ENCODE peak calls at places on chromosomes 16 and 17, in eight cellular contexts. M is C1 segment of cervical spinal cord; K is stimulated activated CD8-positive, alpha-beta memory T cell treated with anti-CD3 and anti-CD28 coated beads, Interleukin-4, amount 100 ng/mL, for 24 hours; I is stimulated activated naive B cell treated with anti-CD40 and anti-IgM and Interleukin-4, amounts not matched to agents 10 μg/mL and 1 μg/mL and 100 μg/mL, for 72 hours; E is MM.1S; U is colonic mucosa; G is cardiac muscle cell; A is AG20443. L is an unnamed sample.

GRCh38 chr17:62626719-62627218 is 701 bp upstream of the MRC2 start:
- DNase-seq in M (peak; percentile 42), K (no peak), I (peak; percentile 6), E (no peak), U (peak; percentile 32), G (peak; percentile 93), A (peak; percentile 89), L (no peak)

GRCh38 chr16:50268352-50268751 is 2.0 kb downstream of the ADCY7 start:
- DNase-seq in M (no peak), K (no peak), I (no peak), E (no peak), U (no peak), G (no peak), A (no peak), L (no peak)

GRCh38 chr17:68610554-68610953 is 9.4 kb upstream of the FAM20A start:
- DNase-seq in M (no peak), K (no peak), I (no peak), E (no peak), U (no peak), G (no peak), A (no peak), L (no peak)

GRCh38 chr16:88505405-88506082 is 52.5 kb downstream of the ZFPM1 start:
- DNase-seq in M (no peak), K (peak; percentile 23), I (peak; percentile 21), E (no peak), U (peak; percentile 94), G (peak; percentile 30), A (peak; percentile 71), L (peak; percentile 74)

GRCh38 chr17:60231234-60231633 is 81.5 kb downstream of the CA4 start:
- DNase-seq in M (no peak), K (no peak), I (no peak), E (peak; percentile 25), U (no peak), G (peak; percentile 57), A (peak; percentile 43), L (no peak)

GRCh38 chr17:18332909-18333489 is 17.9 kb downstream of the SMCR8 start:
- DNase-seq in M (no peak), K (no peak), I (no peak), E (peak; percentile 37), U (no peak), G (no peak), A (no peak), L (no peak)

GRCh38 chr17:499836-500543 is 147.4 kb upstream of the RPH3AL start:
- DNase-seq in M (no peak), K (no peak), I (no peak), E (no peak), U (no peak), G (no peak), A (no peak), L (no peak)

GRCh38 chr17:19714542-19715411 is 1.6 kb downstream of the SLC47A2 start:
- DNase-seq in M (no peak), K (no peak), I (no peak), E (no peak), U (peak; percentile 49), G (no peak), A (no peak), L (no peak)

GRCh38 chr17:57675988-57676387 is 69.1 kb downstream of the CCDC182 start:
- DNase-seq in M (no peak), K (no peak), I (no peak), E (no peak), U (peak; percentile 16), G (no peak), A (no peak), L (no peak)

GRCh38 chr17:57601328-57601727 is 143.8 kb downstream of the CCDC182 start:
- DNase-seq in M (no peak), K (no peak), I (no peak), E (no peak), U (no peak), G (no peak), A (no peak), L (no peak)

GRCh38 chr16:6861136-6861535 is 471.5 kb upstream of the RBFOX1 start:
- DNase-seq in M (no peak), K (no peak), I (no peak), E (no peak), U (no peak), G (no peak), A (no peak), L (no peak)

GRCh38 chr16:19659554-19659953 is 58.5 kb downstream of the KNOP1 start:
- DNase-seq in M (no peak), K (no peak), I (no peak), E (no peak), U (no peak), G (peak; percentile 6), A (no peak), L (no peak)

GRCh38 chr17:57270801-57271245 is 14.5 kb downstream of the MSI2 start:
- DNase-seq in M (no peak), K (no peak), I (no peak), E (no peak), U (no peak), G (no peak), A (no peak), L (no peak)

GRCh38 chr16:21150375-21151001 is at the start of gene DNAH3:
- DNase-seq in M (no peak), K (no peak), I (no peak), E (no peak), U (no peak), G (peak; percentile 45), A (peak; percentile 13), L (no peak)

GRCh38 chr17:82418001-82418986 is at the start of the genes HEXD and OGFOD3:
- DNase-seq in M (peak; percentile 92), K (peak; percentile 77), I (peak; percentile 86), E (peak; percentile 90), U (peak; percentile 83), G (peak; percentile 86), A (peak; percentile 100), L (peak; percentile 91)

GRCh38 chr16:48317614-48318013 is 67.6 kb downstream of the SIAH1 start:
- DNase-seq in M (no peak), K (no peak), I (no peak), E (peak; percentile 26), U (no peak), G (peak; percentile 72), A (peak; percentile 19), L (no peak)

GRCh38 chr17:31413871-31414589 is 22.6 kb downstream of the RAB11FIP4 start:
- DNase-seq in M (peak; percentile 78), K (no peak), I (no peak), E (no peak), U (no peak), G (peak; percentile 78), A (peak; percentile 78), L (no peak)

GRCh38 chr17:38749222-38750043 is 1.3 kb upstream of the PCGF2 start:
- DNase-seq in M (no peak), K (no peak), I (no peak), E (no peak), U (peak; percentile 93), G (peak; percentile 84), A (peak; percentile 53), L (no peak)

GRCh38 chr16:964696-965395 is 5.9 kb downstream of the LMF1 start:
- DNase-seq in M (peak; percentile 34), K (no peak), I (no peak), E (no peak), U (peak; percentile 56), G (no peak), A (no peak), L (no peak)

GRCh38 chr16:56632160-56632847 is at the start of gene MT1M:
- DNase-seq in M (peak; percentile 89), K (no peak), I (no peak), E (no peak), U (no peak), G (peak; percentile 21), A (peak; percentile 64), L (no peak)

GRCh38 chr16:87562201-87562600 is 40.1 kb upstream of the JPH3 start:
- DNase-seq in M (no peak), K (no peak), I (no peak), E (no peak), U (no peak), G (no peak), A (no peak), L (no peak)

GRCh38 chr17:73933164-73933766 is 270.2 kb upstream of the RPL38 start:
- DNase-seq in M (no peak), K (no peak), I (no peak), E (no peak), U (peak; percentile 8), G (no peak), A (no peak), L (no peak)

GRCh38 chr17:74749262-74750038 is 1.0 kb downstream of the NHERF1 start:
- DNase-seq in M (peak; percentile 29), K (no peak), I (no peak), E (no peak), U (peak; percentile 63), G (no peak), A (peak; percentile 27), L (peak; percentile 50)

GRCh38 chr17:58172369-58173071 is 5.7 kb downstream of the OR4D2 start:
- DNase-seq in M (no peak), K (no peak), I (no peak), E (peak; percentile 49), U (no peak), G (peak; percentile 25), A (no peak), L (no peak)

GRCh38 chr17:30520436-30520835 is 43.2 kb downstream of the GOSR1 start:
- DNase-seq in M (no peak), K (no peak), I (no peak), E (no peak), U (no peak), G (peak; percentile 66), A (peak; percentile 69), L (no peak)

GRCh38 chr17:75289832-75290337 is 652 bp upstream of the SLC25A19 start:
- DNase-seq in M (no peak), K (peak; percentile 42), I (peak; percentile 71), E (peak; percentile 70), U (peak; percentile 64), G (peak; percentile 68), A (peak; percentile 72), L (no peak)

GRCh38 chr16:69381231-69381630 is 4.6 kb downstream of the TERF2 start:
- DNase-seq in M (no peak), K (no peak), I (peak; percentile 9), E (no peak), U (no peak), G (no peak), A (no peak), L (no peak)

GRCh38 chr17:10754109-10754508 is 24.3 kb upstream of the TMEM220 start:
- DNase-seq in M (no peak), K (no peak), I (no peak), E (peak; percentile 14), U (peak; percentile 67), G (peak; percentile 31), A (peak; percentile 47), L (no peak)

GRCh38 chr17:43778337-43779144 is at the start of gene DUSP3:
- DNase-seq in M (peak; percentile 91), K (peak; percentile 59), I (peak; percentile 71), E (peak; percentile 64), U (peak; percentile 96), G (peak; percentile 95), A (peak; percentile 97), L (peak; percentile 89)

GRCh38 chr17:61504697-61505096 is 52.5 kb downstream of the TBX4 start:
- DNase-seq in M (no peak), K (no peak), I (no peak), E (no peak), U (no peak), G (peak; percentile 76), A (peak; percentile 81), L (no peak)

GRCh38 chr17:17091856-17092756 is 49.8 kb downstream of the MPRIP start:
- DNase-seq in M (no peak), K (no peak), I (no peak), E (no peak), U (no peak), G (no peak), A (no peak), L (no peak)

GRCh38 chr16:745739-746138 is 4.9 kb upstream of the CIAO3 start:
- DNase-seq in M (no peak), K (no peak), I (no peak), E (peak; percentile 48), U (no peak), G (no peak), A (no peak), L (peak; percentile 61)

GRCh38 chr17:65058615-65059014 is 2.1 kb upstream of the GNA13 start:
- DNase-seq in M (no peak), K (no peak), I (no peak), E (no peak), U (no peak), G (no peak), A (no peak), L (no peak)

GRCh38 chr16:2770781-2771111 is 6.3 kb downstream of the ELOB start:
- DNase-seq in M (no peak), K (no peak), I (no peak), E (no peak), U (no peak), G (no peak), A (no peak), L (no peak)